ENCODE peak calls at places on chromosomes 12 and 14, in nine cellular contexts. One of them, this sample, is unnamed.

GRCh38 chr12:3137268-3137761 is 60.1 kb downstream of the TSPAN9 start:
- DNase-seq in CD4-positive, CD25-positive, alpha-beta regulatory T cell: no peak
- DNase-seq in GM23248: peak
- DNase-seq in neuronal stem cell: no peak
- DNase-seq in thyroid gland: peak
- DNase-seq in HCT116: no peak
- DNase-seq in tibial nerve: peak
- DNase-seq in psoas muscle: peak
- DNase-seq in heart left ventricle: peak
- DNase-seq in this sample: peak

GRCh38 chr12:89566615-89567014 is 40.8 kb upstream of the POC1B start:
- DNase-seq in CD4-positive, CD25-positive, alpha-beta regulatory T cell: no peak
- DNase-seq in GM23248: peak
- DNase-seq in neuronal stem cell: no peak
- DNase-seq in thyroid gland: no peak
- DNase-seq in HCT116: no peak
- DNase-seq in tibial nerve: no peak
- DNase-seq in psoas muscle: no peak
- DNase-seq in heart left ventricle: no peak
- DNase-seq in this sample: no peak

GRCh38 chr14:90651976-90652560 is 164.2 kb downstream of the TTC7B start:
- DNase-seq in CD4-positive, CD25-positive, alpha-beta regulatory T cell: no peak
- DNase-seq in GM23248: no peak
- DNase-seq in neuronal stem cell: no peak
- DNase-seq in thyroid gland: no peak
- DNase-seq in HCT116: no peak
- DNase-seq in tibial nerve: no peak
- DNase-seq in psoas muscle: no peak
- DNase-seq in heart left ventricle: no peak
- DNase-seq in this sample: no peak

GRCh38 chr12:118302053-118302452 is 70.7 kb downstream of the TAOK3 start:
- DNase-seq in CD4-positive, CD25-positive, alpha-beta regulatory T cell: no peak
- DNase-seq in GM23248: peak
- DNase-seq in neuronal stem cell: no peak
- DNase-seq in thyroid gland: peak
- DNase-seq in HCT116: no peak
- DNase-seq in tibial nerve: no peak
- DNase-seq in psoas muscle: no peak
- DNase-seq in heart left ventricle: no peak
- DNase-seq in this sample: no peak

GRCh38 chr12:69388371-69388770 is 28.8 kb downstream of the YEATS4 start:
- DNase-seq in CD4-positive, CD25-positive, alpha-beta regulatory T cell: peak
- DNase-seq in GM23248: peak
- DNase-seq in neuronal stem cell: no peak
- DNase-seq in thyroid gland: no peak
- DNase-seq in HCT116: peak
- DNase-seq in tibial nerve: no peak
- DNase-seq in psoas muscle: no peak
- DNase-seq in heart left ventricle: no peak
- DNase-seq in this sample: no peak

GRCh38 chr12:47867496-47867941 is 37.3 kb downstream of the VDR start:
- DNase-seq in CD4-positive, CD25-positive, alpha-beta regulatory T cell: peak
- DNase-seq in GM23248: peak
- DNase-seq in neuronal stem cell: no peak
- DNase-seq in thyroid gland: no peak
- DNase-seq in HCT116: no peak
- DNase-seq in tibial nerve: no peak
- DNase-seq in psoas muscle: peak
- DNase-seq in heart left ventricle: no peak
- DNase-seq in this sample: no peak

GRCh38 chr12:112936927-112937326 is 1.3 kb upstream of the OAS3 start:
- DNase-seq in CD4-positive, CD25-positive, alpha-beta regulatory T cell: no peak
- DNase-seq in GM23248: no peak
- DNase-seq in neuronal stem cell: no peak
- DNase-seq in thyroid gland: no peak
- DNase-seq in HCT116: no peak
- DNase-seq in tibial nerve: no peak
- DNase-seq in psoas muscle: no peak
- DNase-seq in heart left ventricle: no peak
- DNase-seq in this sample: no peak

GRCh38 chr12:70739741-70740140 is 102.5 kb upstream of the PTPRB start:
- DNase-seq in CD4-positive, CD25-positive, alpha-beta regulatory T cell: no peak
- DNase-seq in GM23248: no peak
- DNase-seq in neuronal stem cell: no peak
- DNase-seq in thyroid gland: no peak
- DNase-seq in HCT116: no peak
- DNase-seq in tibial nerve: no peak
- DNase-seq in psoas muscle: no peak
- DNase-seq in heart left ventricle: no peak
- DNase-seq in this sample: no peak

GRCh38 chr14:54267172-54267571 is 129.6 kb upstream of the CDKN3 start:
- DNase-seq in CD4-positive, CD25-positive, alpha-beta regulatory T cell: no peak
- DNase-seq in GM23248: no peak
- DNase-seq in neuronal stem cell: no peak
- DNase-seq in thyroid gland: peak
- DNase-seq in HCT116: no peak
- DNase-seq in tibial nerve: no peak
- DNase-seq in psoas muscle: no peak
- DNase-seq in heart left ventricle: no peak
- DNase-seq in this sample: no peak

DNA sequence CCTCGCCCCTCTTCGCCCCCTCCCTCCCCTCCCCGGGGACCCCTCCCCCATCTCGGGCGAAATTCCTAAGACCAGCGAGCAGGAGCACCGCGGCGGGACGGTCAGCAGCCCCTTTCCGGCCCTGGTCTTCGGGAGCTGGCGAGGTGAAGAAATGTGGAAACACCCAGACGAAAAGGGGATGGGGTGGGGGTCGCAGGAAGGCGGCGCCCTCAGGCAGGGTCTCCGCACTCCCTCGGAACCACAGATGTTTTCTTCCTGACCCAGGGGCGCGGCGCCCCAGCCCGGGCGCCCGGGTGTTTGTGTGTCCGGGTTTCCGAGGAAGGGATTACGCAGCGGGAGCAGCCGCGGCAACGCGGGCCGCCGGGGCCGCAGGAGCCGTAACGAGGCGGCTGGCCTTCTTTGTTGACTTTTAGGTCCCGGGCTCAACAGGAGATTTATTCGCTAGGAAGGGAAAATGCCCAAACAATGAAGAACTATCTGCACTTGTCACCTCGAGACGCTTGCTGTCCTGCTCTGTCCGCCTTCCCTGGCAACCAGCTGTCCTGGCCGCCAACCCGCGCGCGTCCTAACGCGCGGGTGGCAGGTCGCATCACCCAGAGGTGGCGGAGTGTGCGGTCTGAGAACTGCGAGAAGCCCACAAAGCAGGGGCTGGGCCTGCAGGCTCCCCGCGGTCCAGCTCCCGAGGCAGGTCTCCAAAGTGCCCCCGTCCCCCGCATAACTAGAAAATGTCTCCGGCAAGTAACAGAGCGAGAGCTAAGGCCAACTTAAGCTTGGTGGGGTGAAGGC is 7.0 kb downstream of the FOXA1 start:
- DNase-seq in CD4-positive, CD25-positive, alpha-beta regulatory T cell: no peak
- DNase-seq in GM23248: peak
- DNase-seq in neuronal stem cell: no peak
- DNase-seq in thyroid gland: no peak
- DNase-seq in HCT116: no peak
- DNase-seq in tibial nerve: no peak
- DNase-seq in psoas muscle: no peak
- DNase-seq in heart left ventricle: no peak
- DNase-seq in this sample: no peak
- H3K4me3 ChIP-seq in CD4-positive, CD25-positive, alpha-beta regulatory T cell: no peak
- H3K4me3 ChIP-seq in GM23248: no peak
- H3K4me3 ChIP-seq in neuronal stem cell: peak
- H3K4me3 ChIP-seq in thyroid gland: no peak
- H3K4me3 ChIP-seq in HCT116: peak
- H3K4me3 ChIP-seq in tibial nerve: no peak
- H3K4me3 ChIP-seq in psoas muscle: peak
- H3K4me3 ChIP-seq in heart left ventricle: no peak
- H3K4me3 ChIP-seq in this sample: peak

GRCh38 chr12:49368240-49368600 is 958 bp downstream of the SPATS2 start:
- DNase-seq in CD4-positive, CD25-positive, alpha-beta regulatory T cell: no peak
- DNase-seq in GM23248: peak
- DNase-seq in neuronal stem cell: no peak
- DNase-seq in thyroid gland: no peak
- DNase-seq in HCT116: no peak
- DNase-seq in tibial nerve: no peak
- DNase-seq in psoas muscle: no peak
- DNase-seq in heart left ventricle: no peak
- DNase-seq in this sample: no peak

GRCh38 chr12:49367381-49368239 is at the start of gene SPATS2:
- DNase-seq in CD4-positive, CD25-positive, alpha-beta regulatory T cell: no peak
- DNase-seq in GM23248: peak
- DNase-seq in neuronal stem cell: no peak
- DNase-seq in thyroid gland: peak
- DNase-seq in HCT116: no peak
- DNase-seq in tibial nerve: peak
- DNase-seq in psoas muscle: peak
- DNase-seq in heart left ventricle: no peak
- DNase-seq in this sample: peak

GRCh38 chr12:49370539-49370938 is 3.3 kb downstream of the SPATS2 start:
- DNase-seq in CD4-positive, CD25-positive, alpha-beta regulatory T cell: no peak
- DNase-seq in GM23248: no peak
- DNase-seq in neuronal stem cell: no peak
- DNase-seq in thyroid gland: no peak
- DNase-seq in HCT116: no peak
- DNase-seq in tibial nerve: no peak
- DNase-seq in psoas muscle: no peak
- DNase-seq in heart left ventricle: no peak
- DNase-seq in this sample: no peak

GRCh38 chr12:49366652-49367380 is 446 bp upstream of the SPATS2 start:
- DNase-seq in CD4-positive, CD25-positive, alpha-beta regulatory T cell: peak
- DNase-seq in GM23248: peak
- DNase-seq in neuronal stem cell: peak
- DNase-seq in thyroid gland: peak
- DNase-seq in HCT116: peak
- DNase-seq in tibial nerve: peak
- DNase-seq in psoas muscle: peak
- DNase-seq in heart left ventricle: peak
- DNase-seq in this sample: peak

GRCh38 chr12:49369723-49370145 is 2.5 kb downstream of the SPATS2 start:
- DNase-seq in CD4-positive, CD25-positive, alpha-beta regulatory T cell: peak
- DNase-seq in GM23248: peak
- DNase-seq in neuronal stem cell: no peak
- DNase-seq in thyroid gland: peak
- DNase-seq in HCT116: no peak
- DNase-seq in tibial nerve: no peak
- DNase-seq in psoas muscle: peak
- DNase-seq in heart left ventricle: peak
- DNase-seq in this sample: peak
- H3K4me3 ChIP-seq in CD4-positive, CD25-positive, alpha-beta regulatory T cell: no peak
- H3K4me3 ChIP-seq in GM23248: peak
- H3K4me3 ChIP-seq in neuronal stem cell: no peak
- H3K4me3 ChIP-seq in thyroid gland: no peak
- H3K4me3 ChIP-seq in HCT116: no peak
- H3K4me3 ChIP-seq in tibial nerve: no peak
- H3K4me3 ChIP-seq in psoas muscle: peak
- H3K4me3 ChIP-seq in heart left ventricle: no peak
- H3K4me3 ChIP-seq in this sample: peak

DNA sequence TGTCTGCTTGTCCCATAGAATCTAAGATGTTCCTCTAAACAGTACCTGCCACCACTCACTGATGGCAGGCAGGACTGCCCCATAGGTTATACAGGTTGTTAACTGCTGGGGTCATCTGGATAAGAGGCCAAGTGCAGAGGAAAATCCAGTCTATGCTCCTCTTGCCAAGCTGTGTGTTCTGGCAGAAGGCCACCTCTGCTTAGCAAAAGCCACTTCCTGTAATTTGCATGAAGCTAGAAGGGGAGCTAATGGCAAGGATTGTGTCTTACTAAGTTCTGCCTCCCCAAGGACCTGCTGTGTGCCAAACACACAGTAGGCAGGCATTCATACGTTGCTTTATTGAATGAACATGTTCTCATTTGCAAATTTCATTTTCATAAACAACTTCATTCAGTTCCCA is 445.4 kb downstream of the BCL11B start:
- DNase-seq in CD4-positive, CD25-positive, alpha-beta regulatory T cell: peak
- DNase-seq in GM23248: no peak
- DNase-seq in neuronal stem cell: no peak
- DNase-seq in thyroid gland: peak
- DNase-seq in HCT116: no peak
- DNase-seq in tibial nerve: no peak
- DNase-seq in psoas muscle: no peak
- DNase-seq in heart left ventricle: no peak
- DNase-seq in this sample: no peak
- H3K4me3 ChIP-seq in CD4-positive, CD25-positive, alpha-beta regulatory T cell: no peak
- H3K4me3 ChIP-seq in GM23248: no peak
- H3K4me3 ChIP-seq in neuronal stem cell: no peak
- H3K4me3 ChIP-seq in thyroid gland: no peak
- H3K4me3 ChIP-seq in HCT116: no peak
- H3K4me3 ChIP-seq in tibial nerve: no peak
- H3K4me3 ChIP-seq in psoas muscle: no peak
- H3K4me3 ChIP-seq in heart left ventricle: no peak
- H3K4me3 ChIP-seq in this sample: no peak

GRCh38 chr12:79658221-79658620 is 32.5 kb downstream of the PAWR start:
- DNase-seq in CD4-positive, CD25-positive, alpha-beta regulatory T cell: no peak
- DNase-seq in GM23248: peak
- DNase-seq in neuronal stem cell: no peak
- DNase-seq in thyroid gland: no peak
- DNase-seq in HCT116: no peak
- DNase-seq in tibial nerve: no peak
- DNase-seq in psoas muscle: no peak
- DNase-seq in heart left ventricle: no peak
- DNase-seq in this sample: no peak

GRCh38 chr12:79657136-79657535 is 33.6 kb downstream of the PAWR start:
- DNase-seq in CD4-positive, CD25-positive, alpha-beta regulatory T cell: no peak
- DNase-seq in GM23248: no peak
- DNase-seq in neuronal stem cell: no peak
- DNase-seq in thyroid gland: no peak
- DNase-seq in HCT116: no peak
- DNase-seq in tibial nerve: no peak
- DNase-seq in psoas muscle: no peak
- DNase-seq in heart left ventricle: no peak
- DNase-seq in this sample: no peak

GRCh38 chr12:79650440-79650839 is 40.3 kb downstream of the PAWR start:
- DNase-seq in CD4-positive, CD25-positive, alpha-beta regulatory T cell: no peak
- DNase-seq in GM23248: no peak
- DNase-seq in neuronal stem cell: no peak
- DNase-seq in thyroid gland: no peak
- DNase-seq in HCT116: no peak
- DNase-seq in tibial nerve: no peak
- DNase-seq in psoas muscle: no peak
- DNase-seq in heart left ventricle: no peak
- DNase-seq in this sample: no peak

GRCh38 chr12:79652521-79652920 is 38.2 kb downstream of the PAWR start:
- DNase-seq in CD4-positive, CD25-positive, alpha-beta regulatory T cell: no peak
- DNase-seq in GM23248: no peak
- DNase-seq in neuronal stem cell: no peak
- DNase-seq in thyroid gland: no peak
- DNase-seq in HCT116: no peak
- DNase-seq in tibial nerve: no peak
- DNase-seq in psoas muscle: no peak
- DNase-seq in heart left ventricle: no peak
- DNase-seq in this sample: no peak

DNA sequence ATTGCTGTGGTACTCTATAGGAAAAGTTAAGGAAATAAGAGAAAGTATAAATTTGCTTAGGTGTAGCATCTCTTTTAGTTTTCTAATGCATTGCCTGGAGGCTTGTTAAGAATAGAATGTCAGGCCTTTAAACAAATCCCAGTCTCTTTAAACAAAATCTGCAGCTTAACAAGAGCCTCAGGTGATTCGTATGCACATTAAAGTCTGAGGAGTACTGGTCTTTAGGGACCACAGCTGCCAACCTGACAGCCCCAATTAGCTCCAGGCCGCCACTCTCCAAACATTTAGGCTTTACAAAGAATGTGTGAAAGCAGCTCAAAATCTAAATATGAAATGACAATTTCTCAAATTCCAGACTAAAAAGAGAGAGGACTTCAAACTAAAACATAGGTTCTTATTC is 35.7 kb downstream of the PAWR start:
- DNase-seq in CD4-positive, CD25-positive, alpha-beta regulatory T cell: no peak
- DNase-seq in GM23248: no peak
- DNase-seq in neuronal stem cell: no peak
- DNase-seq in thyroid gland: no peak
- DNase-seq in HCT116: no peak
- DNase-seq in tibial nerve: no peak
- DNase-seq in psoas muscle: no peak
- DNase-seq in heart left ventricle: no peak
- DNase-seq in this sample: no peak
- H3K4me3 ChIP-seq in CD4-positive, CD25-positive, alpha-beta regulatory T cell: no peak
- H3K4me3 ChIP-seq in GM23248: no peak
- H3K4me3 ChIP-seq in neuronal stem cell: no peak
- H3K4me3 ChIP-seq in thyroid gland: no peak
- H3K4me3 ChIP-seq in HCT116: no peak
- H3K4me3 ChIP-seq in tibial nerve: no peak
- H3K4me3 ChIP-seq in psoas muscle: no peak
- H3K4me3 ChIP-seq in heart left ventricle: no peak
- H3K4me3 ChIP-seq in this sample: no peak

This sample was measured in left ventricle myocardium inferior.